ENCODE peak calls at places on chromosomes 16 and 17, in four cellular contexts. One of them, this sample, is unnamed.

GRCh38 chr16:53130193-53131049 is 75.6 kb downstream of the CHD9 start:
- DNase-seq in HCT116: peak
- DNase-seq in H1: peak
- DNase-seq in A549: peak
- DNase-seq in this sample: peak

GRCh38 chr17:58245428-58246103 is 7.2 kb downstream of the LPO start:
- DNase-seq in HCT116: no peak
- DNase-seq in H1: no peak
- DNase-seq in A549: no peak
- DNase-seq in this sample: peak

GRCh38 chr16:87226926-87227650 is 90.1 kb downstream of the C16orf95 start:
- DNase-seq in H1: no peak
- DNase-seq in A549: no peak
- DNase-seq in HCT116: no peak
- DNase-seq in this sample: peak

GRCh38 chr17:12128946-12129345 is 108.3 kb downstream of the MAP2K4 start:
- DNase-seq in HCT116: no peak
- DNase-seq in A549: no peak
- DNase-seq in H1: no peak
- DNase-seq in this sample: no peak

GRCh38 chr17:78889525-78889924 is 13.5 kb downstream of the CEP295NL start:
- DNase-seq in HCT116: no peak
- DNase-seq in A549: no peak
- DNase-seq in H1: no peak
- DNase-seq in this sample: no peak

GRCh38 chr17:27993161-27993695 is 49.2 kb upstream of the NLK start:
- DNase-seq in H1: no peak
- DNase-seq in A549: no peak
- DNase-seq in HCT116: no peak
- DNase-seq in this sample: no peak

GRCh38 chr17:9021158-9021984 is at the start of gene NTN1:
- DNase-seq in H1: no peak
- DNase-seq in HCT116: no peak
- DNase-seq in A549: no peak
- DNase-seq in this sample: peak

GRCh38 chr17:37538991-37539659 is 49.4 kb downstream of the DUSP14 start:
- DNase-seq in HCT116: no peak
- DNase-seq in H1: no peak
- DNase-seq in A549: no peak
- DNase-seq in this sample: no peak

GRCh38 chr17:74272731-74273201 is 1.3 kb upstream of the DNAI2 start:
- DNase-seq in A549: no peak
- DNase-seq in H1: no peak
- DNase-seq in HCT116: no peak
- DNase-seq in this sample: no peak

GRCh38 chr17:68514809-68515208 is 2.6 kb downstream of the PRKAR1A start:
- DNase-seq in H1: no peak
- DNase-seq in A549: no peak
- DNase-seq in HCT116: no peak
- DNase-seq in this sample: peak

GRCh38 chr16:70770291-70770967 is 30.5 kb downstream of the VAC14 start:
- DNase-seq in H1: no peak
- DNase-seq in A549: no peak
- DNase-seq in HCT116: no peak
- DNase-seq in this sample: no peak

GRCh38 chr17:66365204-66365524 is 62.8 kb downstream of the PRKCA start:
- DNase-seq in H1: no peak
- DNase-seq in A549: no peak
- DNase-seq in HCT116: no peak
- DNase-seq in this sample: no peak

GRCh38 chr16:67936124-67936875 is at the start of gene PSMB10:
- DNase-seq in A549: peak
- DNase-seq in H1: no peak
- DNase-seq in HCT116: no peak
- DNase-seq in this sample: peak

GRCh38 chr17:7835818-7836595 is 2.0 kb downstream of the KDM6B start:
- DNase-seq in HCT116: no peak
- DNase-seq in H1: no peak
- DNase-seq in A549: peak
- DNase-seq in this sample: peak

GRCh38 chr16:85720319-85720637 is 30.6 kb downstream of the C16orf74 start:
- DNase-seq in HCT116: no peak
- DNase-seq in H1: no peak
- DNase-seq in A549: no peak
- DNase-seq in this sample: no peak

GRCh38 chr17:8072727-8073461 is 14.6 kb downstream of the ALOX12B start:
- DNase-seq in H1: no peak
- DNase-seq in A549: no peak
- DNase-seq in HCT116: no peak
- DNase-seq in this sample: no peak

GRCh38 chr17:13995856-13996635 is 73.3 kb upstream of the COX10 start:
- DNase-seq in H1: no peak
- DNase-seq in HCT116: no peak
- DNase-seq in A549: no peak
- DNase-seq in this sample: no peak

GRCh38 chr16:78284957-78285434 is 185.5 kb downstream of the WWOX start:
- DNase-seq in H1: no peak
- DNase-seq in A549: no peak
- DNase-seq in HCT116: no peak
- DNase-seq in this sample: no peak

GRCh38 chr17:49556183-49556943 is 19.3 kb upstream of the NXPH3 start:
- DNase-seq in HCT116: peak
- DNase-seq in A549: peak
- DNase-seq in H1: no peak
- DNase-seq in this sample: peak

GRCh38 chr16:3880623-3881498 is at the start of gene CREBBP:
- DNase-seq in A549: peak
- DNase-seq in H1: peak
- DNase-seq in HCT116: peak
- DNase-seq in this sample: peak

GRCh38 chr17:45224671-45225050 is 3.0 kb downstream of the FMNL1 start:
- DNase-seq in A549: no peak
- DNase-seq in HCT116: no peak
- DNase-seq in H1: no peak
- DNase-seq in this sample: no peak

GRCh38 chr17:33910200-33910857 is 344.8 kb upstream of the CCL2 start:
- DNase-seq in A549: no peak
- DNase-seq in H1: no peak
- DNase-seq in HCT116: no peak
- DNase-seq in this sample: no peak

GRCh38 chr17:7192271-7192937 is 13.2 kb upstream of the ASGR1 start:
- DNase-seq in A549: no peak
- DNase-seq in H1: no peak
- DNase-seq in HCT116: no peak
- DNase-seq in this sample: no peak

GRCh38 chr17:38725066-38725465 is 5.1 kb upstream of the CISD3 start:
- DNase-seq in HCT116: no peak
- DNase-seq in A549: no peak
- DNase-seq in H1: no peak
- DNase-seq in this sample: no peak

GRCh38 chr16:31361201-31362110 is 6.5 kb downstream of the ITGAX start:
- DNase-seq in A549: no peak
- DNase-seq in H1: no peak
- DNase-seq in HCT116: no peak
- DNase-seq in this sample: no peak

GRCh38 chr16:31362476-31363405 is 7.8 kb downstream of the ITGAX start:
- DNase-seq in A549: no peak
- DNase-seq in H1: no peak
- DNase-seq in HCT116: no peak
- DNase-seq in this sample: no peak

GRCh38 chr16:31365131-31365865 is 10.3 kb downstream of the ITGAX start:
- DNase-seq in A549: no peak
- DNase-seq in HCT116: no peak
- DNase-seq in H1: no peak
- DNase-seq in this sample: no peak

GRCh38 chr16:31360296-31360695 is 5.3 kb downstream of the ITGAX start:
- DNase-seq in HCT116: no peak
- DNase-seq in A549: no peak
- DNase-seq in H1: no peak
- DNase-seq in this sample: no peak

GRCh38 chr16:31363721-31364120 is 8.7 kb downstream of the ITGAX start:
- DNase-seq in HCT116: no peak
- DNase-seq in A549: no peak
- DNase-seq in H1: no peak
- DNase-seq in this sample: no peak
- TF ChIP-seq RAD21 in HCT116: no peak
- TF ChIP-seq RAD21 in A549: no peak
- TF ChIP-seq RAD21 in H1: no peak
- TF ChIP-seq RAD21 in this sample: no peak

DNA sequence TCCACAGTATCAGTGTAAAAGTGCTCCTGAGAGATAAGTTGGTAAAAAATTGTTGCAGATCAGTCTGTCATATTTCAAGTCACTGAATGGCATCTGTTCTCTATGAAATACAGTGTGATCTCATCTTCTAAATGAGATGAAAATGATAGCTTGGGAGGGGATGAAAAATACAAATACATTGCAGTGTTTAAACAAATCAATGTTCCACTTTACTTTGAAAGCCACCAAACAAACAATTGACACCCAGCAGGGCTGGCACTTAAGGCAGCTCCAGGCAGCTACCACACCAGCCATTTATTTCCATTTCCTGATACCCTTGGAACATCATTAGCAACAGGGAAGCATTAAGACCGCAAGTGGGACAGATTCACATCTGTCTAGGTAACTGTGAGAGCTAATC is 827.6 kb upstream of the KIF2B start:
- DNase-seq in HCT116: no peak
- DNase-seq in A549: no peak
- DNase-seq in H1: no peak
- DNase-seq in this sample: no peak
- TF ChIP-seq RAD21 in HCT116: no peak
- TF ChIP-seq RAD21 in A549: no peak
- TF ChIP-seq RAD21 in H1: no peak
- TF ChIP-seq RAD21 in this sample: no peak

GRCh38 chr17:63847525-63848249 is 5.2 kb upstream of the SMARCD2 start:
- DNase-seq in A549: no peak
- DNase-seq in H1: no peak
- DNase-seq in HCT116: no peak
- DNase-seq in this sample: no peak

GRCh38 chr17:63853260-63853659 is 10.8 kb upstream of the SMARCD2 start:
- DNase-seq in H1: no peak
- DNase-seq in HCT116: no peak
- DNase-seq in A549: no peak
- DNase-seq in this sample: no peak

GRCh38 chr17:63850401-63850800 is 7.9 kb upstream of the SMARCD2 start:
- DNase-seq in HCT116: no peak
- DNase-seq in A549: no peak
- DNase-seq in H1: no peak
- DNase-seq in this sample: no peak

GRCh38 chr17:63845509-63845908 is 3.0 kb upstream of the SMARCD2 start:
- DNase-seq in H1: no peak
- DNase-seq in HCT116: no peak
- DNase-seq in A549: no peak
- DNase-seq in this sample: no peak

DNA sequence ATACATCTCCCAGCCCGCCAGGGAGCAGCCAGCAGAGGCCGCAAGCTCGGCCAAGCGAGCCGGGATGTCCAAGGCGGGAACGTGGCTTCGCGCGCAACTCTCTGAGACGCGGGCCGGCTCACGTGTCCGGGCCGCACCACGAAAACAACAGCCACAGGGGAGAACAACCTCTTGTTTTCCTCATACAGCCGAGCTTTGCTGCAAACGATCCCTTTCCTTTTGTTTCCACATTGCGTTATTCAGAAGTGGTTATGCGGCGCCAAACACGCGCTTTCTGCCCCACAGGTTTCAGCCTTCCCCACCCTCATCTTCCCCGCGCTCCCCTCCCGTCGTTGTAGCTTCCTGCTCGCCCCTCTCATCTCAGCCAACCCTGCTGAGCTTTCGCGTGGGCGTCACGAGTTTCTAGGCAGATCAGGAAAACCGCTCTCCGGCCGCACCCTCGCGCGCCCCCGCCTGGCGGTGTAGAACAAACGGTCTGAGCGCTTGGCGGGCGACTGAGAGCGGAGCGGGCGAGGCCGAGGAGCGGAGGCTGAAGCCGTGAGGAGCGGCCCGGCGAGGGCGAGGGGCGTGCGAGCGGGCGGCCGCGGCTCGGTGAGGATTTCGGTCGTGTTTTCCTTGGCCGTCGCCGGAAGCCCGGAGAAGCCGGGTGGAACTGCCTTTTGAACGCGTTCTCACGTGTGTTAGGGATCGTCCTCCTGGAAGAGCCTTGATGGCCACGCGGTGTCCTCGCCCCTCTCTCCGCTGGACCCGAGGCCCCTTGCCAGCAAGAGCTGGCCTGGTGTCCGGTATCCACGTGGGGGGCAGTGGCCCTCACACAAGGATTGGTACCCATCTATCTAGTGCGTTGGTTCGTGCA is 6.6 kb upstream of the SMARCD2 start:
- DNase-seq in H1: peak
- DNase-seq in A549: peak
- DNase-seq in HCT116: peak
- DNase-seq in this sample: peak
- TF ChIP-seq RAD21 in H1: no peak
- TF ChIP-seq RAD21 in A549: no peak
- TF ChIP-seq RAD21 in HCT116: no peak
- TF ChIP-seq RAD21 in this sample: no peak

DNA sequence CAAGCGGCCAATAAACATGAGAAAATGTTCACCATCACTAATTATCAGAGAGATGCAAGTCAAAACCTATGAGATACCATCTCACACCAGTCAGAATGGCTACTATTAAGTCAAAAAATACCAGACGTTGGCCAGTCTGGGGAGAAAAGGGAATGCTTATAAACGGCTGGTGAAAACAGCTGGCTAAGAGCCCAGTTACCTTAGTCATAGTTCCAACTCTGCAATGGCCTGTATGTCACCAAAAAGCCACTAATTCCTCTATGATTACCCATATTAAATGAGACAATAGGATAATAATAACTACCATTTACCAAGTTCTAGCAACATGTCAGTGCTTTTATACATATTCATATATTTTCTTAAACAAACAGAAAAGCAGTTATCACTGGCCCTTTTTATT is 42.9 kb upstream of the CDRT4 start:
- DNase-seq in HCT116: peak
- DNase-seq in H1: no peak
- DNase-seq in A549: no peak
- DNase-seq in this sample: peak
- TF ChIP-seq RAD21 in HCT116: no peak
- TF ChIP-seq RAD21 in H1: no peak
- TF ChIP-seq RAD21 in A549: no peak
- TF ChIP-seq RAD21 in this sample: no peak

GRCh38 chr17:31740611-31741082 is 118.4 kb downstream of the COPRS start:
- DNase-seq in HCT116: no peak
- DNase-seq in A549: no peak
- DNase-seq in H1: no peak
- DNase-seq in this sample: peak
- TF ChIP-seq RAD21 in HCT116: no peak
- TF ChIP-seq RAD21 in A549: no peak
- TF ChIP-seq RAD21 in H1: no peak
- TF ChIP-seq RAD21 in this sample: no peak